ENCODE peak calls at places on chromosomes 3 and 15, in six cellular contexts. One of them, this sample, is unnamed.
A peak's percentile ranks its signal among the peaks of the same experiment; 100 is the strongest.

GRCh38 chr15:36294359-36294758 is 285.1 kb upstream of the CDIN1 start:
- DNase-seq in sciatic nerve: no peak
- DNase-seq in endothelial cell: no peak
- DNase-seq in HEK293T: peak; percentile 8
- DNase-seq in COR-L47: peak; percentile 17
- DNase-seq in GM19239: no peak
- DNase-seq in this sample: no peak

GRCh38 chr3:196525141-196525540 is 10.0 kb upstream of the SMCO1 start:
- DNase-seq in sciatic nerve: no peak
- DNase-seq in endothelial cell: no peak
- DNase-seq in HEK293T: no peak
- DNase-seq in COR-L47: no peak
- DNase-seq in GM19239: no peak
- DNase-seq in this sample: no peak

GRCh38 chr3:182760576-182761164 is 32.6 kb upstream of the ATP11B start:
- DNase-seq in sciatic nerve: no peak
- DNase-seq in endothelial cell: no peak
- DNase-seq in HEK293T: no peak
- DNase-seq in COR-L47: no peak
- DNase-seq in GM19239: no peak
- DNase-seq in this sample: no peak

GRCh38 chr15:56815247-56815646 is 81.9 kb upstream of the ZNF280D start:
- DNase-seq in sciatic nerve: peak; percentile 63
- DNase-seq in endothelial cell: no peak
- DNase-seq in HEK293T: no peak
- DNase-seq in COR-L47: no peak
- DNase-seq in GM19239: no peak
- DNase-seq in this sample: no peak

GRCh38 chr15:75673426-75674247 is 25.9 kb downstream of the SNX33 start:
- DNase-seq in sciatic nerve: peak; percentile 92
- DNase-seq in endothelial cell: no peak
- DNase-seq in HEK293T: no peak
- DNase-seq in COR-L47: no peak
- DNase-seq in GM19239: no peak
- DNase-seq in this sample: peak; percentile 50

GRCh38 chr3:11411956-11412355 is 139.8 kb downstream of the ATG7 start:
- DNase-seq in sciatic nerve: no peak
- DNase-seq in endothelial cell: no peak
- DNase-seq in HEK293T: no peak
- DNase-seq in COR-L47: no peak
- DNase-seq in GM19239: no peak
- DNase-seq in this sample: no peak

GRCh38 chr3:32175607-32176197 is 62.8 kb upstream of the CMTM8 start:
- DNase-seq in sciatic nerve: no peak
- DNase-seq in endothelial cell: peak; percentile 73
- DNase-seq in HEK293T: peak; percentile 70
- DNase-seq in COR-L47: peak; percentile 59
- DNase-seq in GM19239: peak; percentile 42
- DNase-seq in this sample: peak; percentile 72

GRCh38 chr3:188772886-188773285 is 398.9 kb upstream of the TPRG1 start:
- DNase-seq in sciatic nerve: no peak
- DNase-seq in endothelial cell: no peak
- DNase-seq in HEK293T: no peak
- DNase-seq in COR-L47: no peak
- DNase-seq in GM19239: no peak
- DNase-seq in this sample: no peak

GRCh38 chr3:184832903-184833302 is 20.9 kb downstream of the VPS8 start:
- DNase-seq in sciatic nerve: no peak
- DNase-seq in endothelial cell: no peak
- DNase-seq in HEK293T: no peak
- DNase-seq in COR-L47: no peak
- DNase-seq in GM19239: no peak
- DNase-seq in this sample: no peak

GRCh38 chr3:40290396-40290795 is 19.1 kb upstream of the EIF1B start:
- DNase-seq in sciatic nerve: no peak
- DNase-seq in endothelial cell: no peak
- DNase-seq in HEK293T: no peak
- DNase-seq in COR-L47: no peak
- DNase-seq in GM19239: no peak
- DNase-seq in this sample: no peak

GRCh38 chr3:62723636-62724217 is 151.5 kb downstream of the CADPS start:
- DNase-seq in sciatic nerve: no peak
- DNase-seq in endothelial cell: no peak
- DNase-seq in HEK293T: no peak
- DNase-seq in COR-L47: no peak
- DNase-seq in GM19239: no peak
- DNase-seq in this sample: peak; percentile 60

GRCh38 chr3:143918848-143919247 is 52.8 kb upstream of the DIPK2A start:
- DNase-seq in sciatic nerve: no peak
- DNase-seq in endothelial cell: no peak
- DNase-seq in HEK293T: no peak
- DNase-seq in COR-L47: no peak
- DNase-seq in GM19239: no peak
- DNase-seq in this sample: no peak

GRCh38 chr15:35750051-35750450 is 204.1 kb upstream of the DPH6 start:
- DNase-seq in sciatic nerve: no peak
- DNase-seq in endothelial cell: no peak
- DNase-seq in HEK293T: no peak
- DNase-seq in COR-L47: no peak
- DNase-seq in GM19239: no peak
- DNase-seq in this sample: no peak

GRCh38 chr15:88695046-88695445 is 56.2 kb downstream of the ISG20 start:
- DNase-seq in sciatic nerve: no peak
- DNase-seq in endothelial cell: no peak
- DNase-seq in HEK293T: no peak
- DNase-seq in COR-L47: no peak
- DNase-seq in GM19239: no peak
- DNase-seq in this sample: no peak

GRCh38 chr3:109109574-109109973 is 8.4 kb downstream of the MORC1 start:
- DNase-seq in sciatic nerve: no peak
- DNase-seq in endothelial cell: no peak
- DNase-seq in HEK293T: no peak
- DNase-seq in COR-L47: no peak
- DNase-seq in GM19239: no peak
- DNase-seq in this sample: no peak

GRCh38 chr3:128488995-128489859 is 3.8 kb downstream of the GATA2 start:
- DNase-seq in sciatic nerve: peak; percentile 62
- DNase-seq in endothelial cell: peak; percentile 67
- DNase-seq in HEK293T: peak; percentile 79
- DNase-seq in COR-L47: peak; percentile 61
- DNase-seq in GM19239: no peak
- DNase-seq in this sample: peak; percentile 78

GRCh38 chr3:20057612-20058180 is 17.4 kb downstream of the KAT2B start:
- DNase-seq in sciatic nerve: no peak
- DNase-seq in endothelial cell: no peak
- DNase-seq in HEK293T: no peak
- DNase-seq in COR-L47: no peak
- DNase-seq in GM19239: no peak
- DNase-seq in this sample: no peak

GRCh38 chr3:128784228-128784627 is 58.2 kb downstream of the RAB7A start:
- DNase-seq in sciatic nerve: no peak
- DNase-seq in endothelial cell: peak; percentile 63
- DNase-seq in HEK293T: peak; percentile 77
- DNase-seq in COR-L47: no peak
- DNase-seq in GM19239: no peak
- DNase-seq in this sample: peak; percentile 27

GRCh38 chr3:159840900-159841299 is 147.7 kb upstream of the IL12A start:
- DNase-seq in sciatic nerve: no peak
- DNase-seq in endothelial cell: no peak
- DNase-seq in HEK293T: no peak
- DNase-seq in COR-L47: no peak
- DNase-seq in GM19239: no peak
- DNase-seq in this sample: no peak

GRCh38 chr3:114128231-114128630 is 50.6 kb downstream of the DRD3 start:
- DNase-seq in sciatic nerve: no peak
- DNase-seq in endothelial cell: no peak
- DNase-seq in HEK293T: no peak
- DNase-seq in COR-L47: no peak
- DNase-seq in GM19239: no peak
- DNase-seq in this sample: peak; percentile 82

GRCh38 chr3:27079427-27080105 is 289.6 kb downstream of the NEK10 start:
- DNase-seq in sciatic nerve: no peak
- DNase-seq in endothelial cell: no peak
- DNase-seq in HEK293T: no peak
- DNase-seq in COR-L47: no peak
- DNase-seq in GM19239: no peak
- DNase-seq in this sample: peak; percentile 12

GRCh38 chr3:120559228-120560061 is 36.7 kb upstream of the NDUFB4 start:
- DNase-seq in sciatic nerve: peak; percentile 71
- DNase-seq in endothelial cell: peak; percentile 39
- DNase-seq in HEK293T: no peak
- DNase-seq in COR-L47: no peak
- DNase-seq in GM19239: no peak
- DNase-seq in this sample: peak; percentile 79

GRCh38 chr15:87620393-87620792 is 636.1 kb downstream of the NTRK3 start:
- DNase-seq in sciatic nerve: no peak
- DNase-seq in endothelial cell: no peak
- DNase-seq in HEK293T: no peak
- DNase-seq in COR-L47: no peak
- DNase-seq in GM19239: no peak
- DNase-seq in this sample: no peak

GRCh38 chr3:4332991-4333390 is 29.8 kb downstream of the SETMAR start:
- DNase-seq in sciatic nerve: no peak
- DNase-seq in endothelial cell: no peak
- DNase-seq in HEK293T: no peak
- DNase-seq in COR-L47: no peak
- DNase-seq in GM19239: no peak
- DNase-seq in this sample: no peak

GRCh38 chr15:85800460-85801123 is 5.9 kb upstream of the KLHL25 start:
- DNase-seq in sciatic nerve: no peak
- DNase-seq in endothelial cell: no peak
- DNase-seq in HEK293T: no peak
- DNase-seq in COR-L47: peak; percentile 80
- DNase-seq in GM19239: no peak
- DNase-seq in this sample: peak; percentile 31

GRCh38 chr3:143832433-143832832 is 15.8 kb downstream of the SLC9A9 start:
- DNase-seq in sciatic nerve: no peak
- DNase-seq in endothelial cell: no peak
- DNase-seq in HEK293T: no peak
- DNase-seq in COR-L47: no peak
- DNase-seq in GM19239: no peak
- DNase-seq in this sample: no peak

GRCh38 chr3:81743096-81744025 is 18.1 kb downstream of the GBE1 start:
- DNase-seq in sciatic nerve: no peak
- DNase-seq in endothelial cell: no peak
- DNase-seq in HEK293T: no peak
- DNase-seq in COR-L47: no peak
- DNase-seq in GM19239: no peak
- DNase-seq in this sample: no peak

GRCh38 chr15:35293353-35294130 is 208.4 kb upstream of the NANOGP8 start:
- DNase-seq in sciatic nerve: no peak
- DNase-seq in endothelial cell: no peak
- DNase-seq in HEK293T: no peak
- DNase-seq in COR-L47: no peak
- DNase-seq in GM19239: no peak
- DNase-seq in this sample: no peak

GRCh38 chr15:73654659-73655058 is 21.5 kb upstream of the NPTN start:
- DNase-seq in sciatic nerve: no peak
- DNase-seq in endothelial cell: no peak
- DNase-seq in HEK293T: no peak
- DNase-seq in COR-L47: no peak
- DNase-seq in GM19239: no peak
- DNase-seq in this sample: no peak

GRCh38 chr3:28860307-28860706 is 420.6 kb upstream of the RBMS3 start:
- DNase-seq in sciatic nerve: no peak
- DNase-seq in endothelial cell: no peak
- DNase-seq in HEK293T: no peak
- DNase-seq in COR-L47: no peak
- DNase-seq in GM19239: no peak
- DNase-seq in this sample: no peak

GRCh38 chr15:57321973-57322601 is 54.2 kb upstream of the CGNL1 start:
- DNase-seq in sciatic nerve: no peak
- DNase-seq in endothelial cell: peak; percentile 59
- DNase-seq in HEK293T: no peak
- DNase-seq in COR-L47: peak; percentile 90
- DNase-seq in GM19239: no peak
- DNase-seq in this sample: no peak

GRCh38 chr15:82298520-82298919 is 35.9 kb downstream of the SAXO2 start:
- DNase-seq in sciatic nerve: no peak
- DNase-seq in endothelial cell: no peak
- DNase-seq in HEK293T: no peak
- DNase-seq in COR-L47: no peak
- DNase-seq in GM19239: no peak
- DNase-seq in this sample: no peak

GRCh38 chr3:195106418-195106906 is 164.5 kb downstream of the XXYLT1 start:
- DNase-seq in sciatic nerve: peak; percentile 80
- DNase-seq in endothelial cell: peak; percentile 80
- DNase-seq in HEK293T: peak; percentile 72
- DNase-seq in COR-L47: peak; percentile 58
- DNase-seq in GM19239: peak; percentile 85
- DNase-seq in this sample: peak; percentile 68

GRCh38 chr3:156148345-156148945 is 28.1 kb downstream of the KCNAB1 start:
- DNase-seq in sciatic nerve: no peak
- DNase-seq in endothelial cell: no peak
- DNase-seq in HEK293T: no peak
- DNase-seq in COR-L47: no peak
- DNase-seq in GM19239: no peak
- DNase-seq in this sample: no peak

GRCh38 chr15:40282870-40283614 is at the start of gene ANKRD63:
- DNase-seq in sciatic nerve: no peak
- DNase-seq in endothelial cell: no peak
- DNase-seq in HEK293T: peak; percentile 49
- DNase-seq in COR-L47: peak; percentile 39
- DNase-seq in GM19239: peak; percentile 59
- DNase-seq in this sample: no peak